ENCODE peak calls at places on chromosomes 6 and 20, in nine cellular contexts. One of them, this sample, is unnamed.
A peak's percentile ranks its signal among the peaks of the same experiment; 100 is the strongest.

GRCh38 chr6:34717466-34717865 is 20.9 kb upstream of the ILRUN start:
- DNase-seq in H9: no peak
- DNase-seq in HTR-8/SVneo: no peak
- DNase-seq in fibroblast of villous mesenchyme: peak; percentile 7
- DNase-seq in mucosa of descending colon: no peak
- DNase-seq in T-cell: no peak
- DNase-seq in left cardiac atrium: no peak
- DNase-seq in HFF-Myc: no peak
- DNase-seq in NCI-H446 treated with DMSO at 0.1 percent for 48 hours: no peak
- DNase-seq in this sample: no peak

GRCh38 chr6:39075010-39075738 is 26.6 kb downstream of the GLP1R start:
- DNase-seq in fibroblast of villous mesenchyme: no peak
- DNase-seq in T-cell: no peak
- DNase-seq in H9: peak; percentile 14
- DNase-seq in HTR-8/SVneo: no peak
- DNase-seq in HFF-Myc: no peak
- DNase-seq in mucosa of descending colon: no peak
- DNase-seq in left cardiac atrium: no peak
- DNase-seq in NCI-H446 treated with DMSO at 0.1 percent for 48 hours: no peak
- DNase-seq in this sample: no peak

GRCh38 chr20:10665027-10665561 is 8.7 kb downstream of the JAG1 start:
- DNase-seq in H9: peak; percentile 13
- DNase-seq in NCI-H446 treated with DMSO at 0.1 percent for 48 hours: no peak
- DNase-seq in fibroblast of villous mesenchyme: no peak
- DNase-seq in HFF-Myc: no peak
- DNase-seq in left cardiac atrium: no peak
- DNase-seq in mucosa of descending colon: no peak
- DNase-seq in T-cell: no peak
- DNase-seq in HTR-8/SVneo: no peak
- DNase-seq in this sample: no peak

GRCh38 chr6:34412643-34413214 is 13.1 kb downstream of the RPS10 start:
- DNase-seq in NCI-H446 treated with DMSO at 0.1 percent for 48 hours: no peak
- DNase-seq in left cardiac atrium: no peak
- DNase-seq in T-cell: no peak
- DNase-seq in mucosa of descending colon: no peak
- DNase-seq in H9: no peak
- DNase-seq in HTR-8/SVneo: no peak
- DNase-seq in fibroblast of villous mesenchyme: no peak
- DNase-seq in HFF-Myc: no peak
- DNase-seq in this sample: no peak

GRCh38 chr6:69337301-69337700 is 459.5 kb downstream of the LMBRD1 start:
- DNase-seq in mucosa of descending colon: no peak
- DNase-seq in T-cell: no peak
- DNase-seq in NCI-H446 treated with DMSO at 0.1 percent for 48 hours: no peak
- DNase-seq in left cardiac atrium: no peak
- DNase-seq in HFF-Myc: no peak
- DNase-seq in H9: no peak
- DNase-seq in HTR-8/SVneo: no peak
- DNase-seq in fibroblast of villous mesenchyme: no peak
- DNase-seq in this sample: no peak

GRCh38 chr6:16769986-16770376 is 8.7 kb upstream of the ATXN1 start:
- DNase-seq in HFF-Myc: peak; percentile 90
- DNase-seq in HTR-8/SVneo: no peak
- DNase-seq in fibroblast of villous mesenchyme: peak; percentile 88
- DNase-seq in T-cell: no peak
- DNase-seq in H9: no peak
- DNase-seq in mucosa of descending colon: no peak
- DNase-seq in NCI-H446 treated with DMSO at 0.1 percent for 48 hours: no peak
- DNase-seq in left cardiac atrium: no peak
- DNase-seq in this sample: peak; percentile 60

GRCh38 chr6:62652692-62653328 is 366.8 kb upstream of the KHDRBS2 start:
- DNase-seq in T-cell: no peak
- DNase-seq in HFF-Myc: no peak
- DNase-seq in HTR-8/SVneo: no peak
- DNase-seq in left cardiac atrium: no peak
- DNase-seq in mucosa of descending colon: no peak
- DNase-seq in NCI-H446 treated with DMSO at 0.1 percent for 48 hours: no peak
- DNase-seq in H9: no peak
- DNase-seq in fibroblast of villous mesenchyme: peak; percentile 22
- DNase-seq in this sample: no peak

GRCh38 chr6:106102967-106103727 is 17.0 kb downstream of the PRDM1 start:
- DNase-seq in NCI-H446 treated with DMSO at 0.1 percent for 48 hours: no peak
- DNase-seq in left cardiac atrium: no peak
- DNase-seq in HTR-8/SVneo: no peak
- DNase-seq in H9: no peak
- DNase-seq in mucosa of descending colon: no peak
- DNase-seq in fibroblast of villous mesenchyme: no peak
- DNase-seq in T-cell: no peak
- DNase-seq in HFF-Myc: no peak
- DNase-seq in this sample: no peak

GRCh38 chr6:125136378-125136777 is 17.2 kb upstream of the TPD52L1 start:
- DNase-seq in HTR-8/SVneo: no peak
- DNase-seq in fibroblast of villous mesenchyme: no peak
- DNase-seq in HFF-Myc: no peak
- DNase-seq in H9: no peak
- DNase-seq in T-cell: no peak
- DNase-seq in mucosa of descending colon: no peak
- DNase-seq in left cardiac atrium: no peak
- DNase-seq in NCI-H446 treated with DMSO at 0.1 percent for 48 hours: no peak
- DNase-seq in this sample: no peak

GRCh38 chr6:70175770-70176169 is 127.1 kb downstream of the COL9A1 start:
- DNase-seq in mucosa of descending colon: no peak
- DNase-seq in T-cell: no peak
- DNase-seq in H9: no peak
- DNase-seq in HTR-8/SVneo: no peak
- DNase-seq in HFF-Myc: no peak
- DNase-seq in fibroblast of villous mesenchyme: no peak
- DNase-seq in left cardiac atrium: no peak
- DNase-seq in NCI-H446 treated with DMSO at 0.1 percent for 48 hours: no peak
- DNase-seq in this sample: no peak

GRCh38 chr6:146410851-146411595 is 132.6 kb upstream of the RAB32 start:
- DNase-seq in mucosa of descending colon: no peak
- DNase-seq in H9: no peak
- DNase-seq in fibroblast of villous mesenchyme: no peak
- DNase-seq in NCI-H446 treated with DMSO at 0.1 percent for 48 hours: no peak
- DNase-seq in T-cell: no peak
- DNase-seq in HFF-Myc: no peak
- DNase-seq in left cardiac atrium: no peak
- DNase-seq in HTR-8/SVneo: no peak
- DNase-seq in this sample: peak; percentile 52

GRCh38 chr6:12635375-12635774 is 81.2 kb upstream of the PHACTR1 start:
- DNase-seq in T-cell: no peak
- DNase-seq in mucosa of descending colon: no peak
- DNase-seq in fibroblast of villous mesenchyme: no peak
- DNase-seq in left cardiac atrium: no peak
- DNase-seq in HFF-Myc: no peak
- DNase-seq in H9: no peak
- DNase-seq in HTR-8/SVneo: no peak
- DNase-seq in NCI-H446 treated with DMSO at 0.1 percent for 48 hours: no peak
- DNase-seq in this sample: no peak

GRCh38 chr6:118660218-118660569 is 8.8 kb upstream of the CEP85L start:
- DNase-seq in H9: no peak
- DNase-seq in HTR-8/SVneo: no peak
- DNase-seq in mucosa of descending colon: no peak
- DNase-seq in T-cell: peak; percentile 62
- DNase-seq in fibroblast of villous mesenchyme: no peak
- DNase-seq in left cardiac atrium: no peak
- DNase-seq in HFF-Myc: no peak
- DNase-seq in NCI-H446 treated with DMSO at 0.1 percent for 48 hours: peak; percentile 51
- DNase-seq in this sample: no peak

GRCh38 chr6:116073765-116074450 is 13.2 kb upstream of the FRK start:
- DNase-seq in left cardiac atrium: no peak
- DNase-seq in fibroblast of villous mesenchyme: peak; percentile 73
- DNase-seq in T-cell: no peak
- DNase-seq in H9: no peak
- DNase-seq in HFF-Myc: peak; percentile 33
- DNase-seq in NCI-H446 treated with DMSO at 0.1 percent for 48 hours: no peak
- DNase-seq in mucosa of descending colon: no peak
- DNase-seq in HTR-8/SVneo: no peak
- DNase-seq in this sample: peak; percentile 19

GRCh38 chr6:71482742-71483141 is 194.1 kb downstream of the OGFRL1 start:
- DNase-seq in H9: no peak
- DNase-seq in fibroblast of villous mesenchyme: no peak
- DNase-seq in left cardiac atrium: no peak
- DNase-seq in HFF-Myc: no peak
- DNase-seq in HTR-8/SVneo: no peak
- DNase-seq in T-cell: no peak
- DNase-seq in mucosa of descending colon: no peak
- DNase-seq in NCI-H446 treated with DMSO at 0.1 percent for 48 hours: no peak
- DNase-seq in this sample: no peak

GRCh38 chr6:90574610-90575009 is 12.3 kb downstream of the MAP3K7 start:
- DNase-seq in fibroblast of villous mesenchyme: peak; percentile 57
- DNase-seq in mucosa of descending colon: no peak
- DNase-seq in T-cell: no peak
- DNase-seq in left cardiac atrium: no peak
- DNase-seq in NCI-H446 treated with DMSO at 0.1 percent for 48 hours: no peak
- DNase-seq in H9: no peak
- DNase-seq in HTR-8/SVneo: no peak
- DNase-seq in HFF-Myc: no peak
- DNase-seq in this sample: no peak

GRCh38 chr20:36859700-36860330 is 16.1 kb upstream of the TLDC2 start:
- DNase-seq in H9: no peak
- DNase-seq in mucosa of descending colon: no peak
- DNase-seq in T-cell: no peak
- DNase-seq in HTR-8/SVneo: no peak
- DNase-seq in HFF-Myc: no peak
- DNase-seq in fibroblast of villous mesenchyme: no peak
- DNase-seq in left cardiac atrium: no peak
- DNase-seq in NCI-H446 treated with DMSO at 0.1 percent for 48 hours: no peak
- DNase-seq in this sample: no peak

GRCh38 chr6:47512872-47513271 is 35.3 kb downstream of the CD2AP start:
- DNase-seq in left cardiac atrium: no peak
- DNase-seq in mucosa of descending colon: no peak
- DNase-seq in H9: no peak
- DNase-seq in NCI-H446 treated with DMSO at 0.1 percent for 48 hours: no peak
- DNase-seq in HTR-8/SVneo: no peak
- DNase-seq in fibroblast of villous mesenchyme: no peak
- DNase-seq in T-cell: no peak
- DNase-seq in HFF-Myc: no peak
- DNase-seq in this sample: no peak

GRCh38 chr6:99114769-99115406 is 167.1 kb upstream of the FBXL4 start:
- DNase-seq in HFF-Myc: no peak
- DNase-seq in T-cell: no peak
- DNase-seq in mucosa of descending colon: no peak
- DNase-seq in HTR-8/SVneo: no peak
- DNase-seq in fibroblast of villous mesenchyme: no peak
- DNase-seq in H9: no peak
- DNase-seq in left cardiac atrium: no peak
- DNase-seq in NCI-H446 treated with DMSO at 0.1 percent for 48 hours: no peak
- DNase-seq in this sample: no peak

GRCh38 chr6:33856655-33857054 is 52.9 kb upstream of the MLN start:
- DNase-seq in fibroblast of villous mesenchyme: no peak
- DNase-seq in HFF-Myc: no peak
- DNase-seq in NCI-H446 treated with DMSO at 0.1 percent for 48 hours: no peak
- DNase-seq in H9: no peak
- DNase-seq in HTR-8/SVneo: no peak
- DNase-seq in left cardiac atrium: no peak
- DNase-seq in mucosa of descending colon: peak; percentile 66
- DNase-seq in T-cell: peak; percentile 58
- DNase-seq in this sample: no peak

GRCh38 chr6:140537834-140538680 is 1163.6 kb upstream of the CITED2 start:
- DNase-seq in T-cell: no peak
- DNase-seq in left cardiac atrium: no peak
- DNase-seq in HTR-8/SVneo: peak; percentile 32
- DNase-seq in H9: peak; percentile 28
- DNase-seq in HFF-Myc: peak; percentile 93
- DNase-seq in NCI-H446 treated with DMSO at 0.1 percent for 48 hours: no peak
- DNase-seq in mucosa of descending colon: no peak
- DNase-seq in fibroblast of villous mesenchyme: peak; percentile 96
- DNase-seq in this sample: peak; percentile 88

GRCh38 chr6:159806021-159806458 is 6.0 kb downstream of the PNLDC1 start:
- DNase-seq in fibroblast of villous mesenchyme: peak; percentile 56
- DNase-seq in T-cell: no peak
- DNase-seq in NCI-H446 treated with DMSO at 0.1 percent for 48 hours: no peak
- DNase-seq in left cardiac atrium: no peak
- DNase-seq in mucosa of descending colon: no peak
- DNase-seq in H9: no peak
- DNase-seq in HTR-8/SVneo: no peak
- DNase-seq in HFF-Myc: no peak
- DNase-seq in this sample: no peak

GRCh38 chr6:170167657-170168159 is 123.2 kb downstream of the DLL1 start:
- DNase-seq in HFF-Myc: no peak
- DNase-seq in H9: no peak
- DNase-seq in NCI-H446 treated with DMSO at 0.1 percent for 48 hours: no peak
- DNase-seq in left cardiac atrium: peak; percentile 30
- DNase-seq in T-cell: no peak
- DNase-seq in HTR-8/SVneo: no peak
- DNase-seq in mucosa of descending colon: peak; percentile 34
- DNase-seq in fibroblast of villous mesenchyme: no peak
- DNase-seq in this sample: no peak

GRCh38 chr6:150547511-150548222 is 52.0 kb upstream of the PLEKHG1 start:
- DNase-seq in left cardiac atrium: peak; percentile 50
- DNase-seq in HFF-Myc: no peak
- DNase-seq in fibroblast of villous mesenchyme: no peak
- DNase-seq in NCI-H446 treated with DMSO at 0.1 percent for 48 hours: no peak
- DNase-seq in HTR-8/SVneo: no peak
- DNase-seq in H9: peak; percentile 40
- DNase-seq in T-cell: no peak
- DNase-seq in mucosa of descending colon: no peak
- DNase-seq in this sample: no peak

GRCh38 chr6:83847179-83847578 is 6.0 kb upstream of the RIPPLY2 start:
- DNase-seq in mucosa of descending colon: no peak
- DNase-seq in fibroblast of villous mesenchyme: no peak
- DNase-seq in T-cell: no peak
- DNase-seq in H9: no peak
- DNase-seq in left cardiac atrium: no peak
- DNase-seq in NCI-H446 treated with DMSO at 0.1 percent for 48 hours: no peak
- DNase-seq in HFF-Myc: no peak
- DNase-seq in HTR-8/SVneo: no peak
- DNase-seq in this sample: no peak

GRCh38 chr6:116096979-116097816 is 3.5 kb upstream of the NT5DC1 start:
- DNase-seq in H9: no peak
- DNase-seq in fibroblast of villous mesenchyme: no peak
- DNase-seq in T-cell: no peak
- DNase-seq in mucosa of descending colon: no peak
- DNase-seq in HFF-Myc: no peak
- DNase-seq in HTR-8/SVneo: no peak
- DNase-seq in left cardiac atrium: no peak
- DNase-seq in NCI-H446 treated with DMSO at 0.1 percent for 48 hours: no peak
- DNase-seq in this sample: no peak

GRCh38 chr6:135299256-135299655 is 118.1 kb downstream of the MYB start:
- DNase-seq in fibroblast of villous mesenchyme: peak; percentile 17
- DNase-seq in HTR-8/SVneo: peak; percentile 48
- DNase-seq in left cardiac atrium: no peak
- DNase-seq in H9: no peak
- DNase-seq in NCI-H446 treated with DMSO at 0.1 percent for 48 hours: no peak
- DNase-seq in mucosa of descending colon: no peak
- DNase-seq in HFF-Myc: no peak
- DNase-seq in T-cell: no peak
- DNase-seq in this sample: peak; percentile 10

GRCh38 chr6:2542858-2543218 is 207.9 kb downstream of the MYLK4 start:
- DNase-seq in left cardiac atrium: no peak
- DNase-seq in T-cell: no peak
- DNase-seq in fibroblast of villous mesenchyme: peak; percentile 94
- DNase-seq in mucosa of descending colon: no peak
- DNase-seq in H9: no peak
- DNase-seq in HFF-Myc: no peak
- DNase-seq in HTR-8/SVneo: peak; percentile 23
- DNase-seq in NCI-H446 treated with DMSO at 0.1 percent for 48 hours: no peak
- DNase-seq in this sample: no peak

GRCh38 chr6:81985191-81985590 is 232.7 kb upstream of the TENT5A start:
- DNase-seq in HFF-Myc: no peak
- DNase-seq in fibroblast of villous mesenchyme: no peak
- DNase-seq in H9: no peak
- DNase-seq in mucosa of descending colon: no peak
- DNase-seq in HTR-8/SVneo: no peak
- DNase-seq in NCI-H446 treated with DMSO at 0.1 percent for 48 hours: no peak
- DNase-seq in left cardiac atrium: no peak
- DNase-seq in T-cell: no peak
- DNase-seq in this sample: no peak

GRCh38 chr20:35344354-35344837 is 52.2 kb upstream of the FAM83C start:
- DNase-seq in HTR-8/SVneo: peak; percentile 48
- DNase-seq in left cardiac atrium: peak; percentile 76
- DNase-seq in H9: no peak
- DNase-seq in T-cell: no peak
- DNase-seq in fibroblast of villous mesenchyme: peak; percentile 98
- DNase-seq in HFF-Myc: no peak
- DNase-seq in mucosa of descending colon: peak; percentile 76
- DNase-seq in NCI-H446 treated with DMSO at 0.1 percent for 48 hours: no peak
- DNase-seq in this sample: peak; percentile 89

GRCh38 chr20:56359212-56360132 is 698 bp downstream of the FAM210B start:
- DNase-seq in T-cell: peak; percentile 6
- DNase-seq in mucosa of descending colon: peak; percentile 68
- DNase-seq in fibroblast of villous mesenchyme: peak; percentile 82
- DNase-seq in HTR-8/SVneo: peak; percentile 83
- DNase-seq in NCI-H446 treated with DMSO at 0.1 percent for 48 hours: peak; percentile 16
- DNase-seq in H9: peak; percentile 39
- DNase-seq in HFF-Myc: no peak
- DNase-seq in left cardiac atrium: peak; percentile 60
- DNase-seq in this sample: peak; percentile 77